ENCODE peak calls at places on chromosomes 1 and 21, in seven cellular contexts. K is CD4-positive, CD25-positive, alpha-beta regulatory T cell; M is dorsolateral prefrontal cortex; H is CD8-positive, alpha-beta T cell; W is uterus; R is colonic mucosa; L is GM12865. T is an unnamed sample.

GRCh38 chr1:23801876-23802275 is 1.3 kb upstream of the GALE start:
- DNase-seq in K (no peak), L (no peak), M (no peak), H (no peak), W (no peak), R (no peak), T (no peak)

GRCh38 chr1:234841710-234842231 is 231.8 kb upstream of the IRF2BP2 start:
- DNase-seq in K (no peak), W (no peak), L (peak), M (no peak), H (no peak), R (no peak), T (no peak)

GRCh38 chr21:42535602-42536171 is 22.0 kb downstream of the SLC37A1 start:
- DNase-seq in H (no peak), K (no peak), W (no peak), R (peak), M (no peak), L (peak), T (no peak)

GRCh38 chr1:54885863-54886723 is 902 bp downstream of the DHCR24 start:
- DNase-seq in H (no peak), R (peak), W (no peak), L (peak), M (no peak), K (no peak), T (no peak)

GRCh38 chr21:36741506-36741905 is 42.6 kb downstream of the SIM2 start:
- DNase-seq in R (no peak), K (no peak), L (no peak), W (no peak), M (no peak), H (no peak), T (no peak)

GRCh38 chr1:2242814-2243725 is 15.0 kb downstream of the SKI start:
- DNase-seq in L (no peak), M (peak), W (no peak), K (no peak), R (no peak), H (no peak), T (no peak)

GRCh38 chr1:61056674-61057439 is 25.5 kb upstream of the NFIA start:
- DNase-seq in L (no peak), M (peak), R (peak), W (peak), K (no peak), H (peak), T (no peak)

GRCh38 chr1:157798211-157798610 is 21.3 kb upstream of the FCRL2 start:
- DNase-seq in H (no peak), L (no peak), K (no peak), W (no peak), M (no peak), R (no peak), T (no peak)

GRCh38 chr1:165828103-165828558 is 717 bp downstream of the UCK2 start:
- DNase-seq in H (peak), K (peak), W (peak), M (no peak), L (peak), R (peak), T (no peak)

GRCh38 chr21:27805696-27806095 is 838.8 kb upstream of the ADAMTS5 start:
- DNase-seq in R (no peak), W (no peak), H (no peak), M (no peak), K (no peak), L (no peak), T (no peak)

GRCh38 chr1:36248250-36248894 is 24.1 kb downstream of the THRAP3 start:
- DNase-seq in W (peak), H (no peak), R (peak), M (no peak), L (no peak), K (no peak), T (no peak)

GRCh38 chr1:196355206-196355786 is 252.9 kb downstream of the KCNT2 start:
- DNase-seq in M (no peak), H (no peak), W (no peak), K (no peak), R (no peak), L (peak), T (peak)

GRCh38 chr1:41456847-41457540 is 27.5 kb downstream of the EDN2 start:
- DNase-seq in L (no peak), H (no peak), K (no peak), M (no peak), W (no peak), R (no peak), T (no peak)

GRCh38 chr1:229203030-229203751 is 67.7 kb upstream of the RAB4A start:
- DNase-seq in H (no peak), R (no peak), L (peak), M (no peak), W (peak), K (no peak), T (peak)

GRCh38 chr1:172662464-172663109 is 3.7 kb downstream of the FASLG start:
- DNase-seq in K (peak), H (peak), L (peak), R (peak), W (peak), M (no peak), T (peak)

GRCh38 chr1:1437033-1437903 is 1.8 kb downstream of the VWA1 start:
- DNase-seq in M (no peak), L (no peak), W (peak), K (no peak), R (no peak), H (no peak), T (no peak)

GRCh38 chr1:244112646-244113045 is 61.6 kb downstream of the ZBTB18 start:
- DNase-seq in K (no peak), R (no peak), M (no peak), L (no peak), H (no peak), W (no peak), T (no peak)

GRCh38 chr1:197269053-197269452 is 1.0 kb downstream of the CRB1 start:
- DNase-seq in K (no peak), M (peak), R (no peak), H (no peak), W (no peak), L (no peak), T (no peak)

GRCh38 chr1:221109930-221110329 is 230.7 kb downstream of the HLX start:
- DNase-seq in W (no peak), K (no peak), M (no peak), R (no peak), H (no peak), L (no peak), T (no peak)

GRCh38 chr21:41369105-41369914 is 7.5 kb downstream of the MX2 start:
- DNase-seq in K (peak), W (peak), R (no peak), L (peak), M (no peak), H (peak), T (no peak)
- H3K4me3 ChIP-seq in K (peak), W (peak), R (peak), L (peak), M (peak), H (peak), T (no peak)

DNA sequence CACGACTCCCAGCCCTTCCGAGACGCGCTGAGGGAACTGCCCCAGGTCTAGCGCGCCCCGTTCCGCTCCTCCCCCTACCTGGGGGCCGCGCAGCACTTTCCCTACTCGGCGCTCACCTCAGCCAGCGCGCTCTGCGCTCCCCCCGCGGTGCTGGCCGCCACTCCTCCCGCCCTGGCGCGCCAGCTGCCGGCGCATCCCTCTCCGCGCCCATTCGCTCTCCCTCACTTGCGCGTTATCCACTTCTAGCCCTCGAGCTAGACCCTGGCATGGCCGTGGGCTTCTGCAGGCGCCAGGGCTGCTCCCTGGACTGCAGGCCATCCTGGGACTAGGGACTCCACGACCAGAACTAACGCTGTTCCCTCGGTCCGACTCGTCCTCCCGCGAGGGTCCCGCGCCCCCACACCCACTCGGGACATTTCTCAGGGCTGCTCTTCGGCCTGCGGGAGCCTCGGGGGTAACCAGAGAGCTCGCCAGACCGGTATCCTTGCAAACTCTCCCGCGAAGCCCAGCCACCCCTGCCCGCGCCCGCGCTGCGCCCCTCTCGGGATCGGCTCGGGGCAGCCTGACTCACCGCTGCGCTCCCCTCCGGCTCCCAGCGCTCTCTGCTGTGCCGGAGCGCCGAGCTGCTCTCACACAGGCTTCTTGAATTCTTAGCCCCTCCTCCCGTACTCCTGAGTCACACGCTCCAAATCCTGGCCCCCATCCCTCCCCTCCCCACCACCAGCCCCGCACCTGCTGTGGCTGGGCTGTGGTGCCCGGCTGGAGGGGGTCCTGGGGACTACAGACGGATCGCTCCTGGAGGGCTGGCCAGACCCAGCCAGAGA is at the start of gene NGF:
- DNase-seq in K (no peak), W (peak), R (no peak), H (no peak), L (no peak), M (peak), T (no peak)
- H3K4me3 ChIP-seq in K (no peak), W (peak), R (peak), H (no peak), L (no peak), M (peak), T (peak)

GRCh38 chr1:205626216-205626615 is 5.6 kb downstream of the ELK4 start:
- DNase-seq in H (no peak), R (no peak), W (no peak), L (peak), M (no peak), K (no peak), T (no peak)
- H3K4me3 ChIP-seq in H (no peak), R (no peak), W (no peak), L (no peak), M (no peak), K (no peak), T (no peak)

DNA sequence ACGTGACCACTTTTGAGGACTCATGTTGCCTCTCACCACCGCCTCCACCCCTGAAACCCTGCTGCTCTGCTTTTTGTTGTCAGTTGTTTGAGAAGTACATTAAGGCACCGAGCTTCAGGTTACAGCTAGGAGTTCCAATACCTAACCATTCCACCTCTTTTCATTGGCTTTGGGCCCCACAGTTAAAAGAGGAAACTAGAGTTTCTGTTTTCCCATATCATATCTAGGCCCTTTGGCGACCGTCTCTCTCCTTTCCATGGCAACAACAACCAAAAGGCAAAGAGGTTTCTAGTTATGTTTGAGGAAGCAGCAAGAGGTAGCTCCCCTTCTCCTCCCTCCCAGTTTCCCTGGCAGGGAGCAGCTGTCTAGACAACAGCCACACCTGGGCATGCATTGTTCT is 5.9 kb downstream of the ANKRD35 start:
- DNase-seq in K (no peak), R (no peak), H (no peak), M (no peak), L (no peak), W (no peak), T (no peak)
- H3K4me3 ChIP-seq in K (no peak), R (no peak), H (no peak), M (no peak), L (no peak), W (no peak), T (no peak)

GRCh38 chr1:100722211-100722610 is 2.7 kb downstream of the VCAM1 start:
- DNase-seq in M (no peak), W (no peak), L (no peak), H (no peak), K (no peak), R (no peak), T (no peak)
- H3K4me3 ChIP-seq in M (no peak), W (no peak), L (no peak), H (no peak), K (no peak), R (peak), T (no peak)

T was measured in Jurkat, Clone E6-1.